ENCODE peak calls at places on chromosome 6, in four cellular contexts. I is upper lobe of right lung, A is HCT116, W is heart left ventricle. R is an unnamed sample.

GRCh38 chr6:9139762-9140161 is 704.4 kb upstream of the SLC35B3 start:
- DNase-seq in I (no peak), A (no peak), W (no peak), R (peak; percentile 34)

GRCh38 chr6:50264995-50265571 is 215.4 kb upstream of the DEFB112 start:
- DNase-seq in I (no peak), A (no peak), W (no peak), R (no peak)

GRCh38 chr6:108027594-108027993 is 46.9 kb downstream of the OSTM1 start:
- DNase-seq in I (no peak), A (peak; percentile 13), W (no peak), R (no peak)

GRCh38 chr6:110646951-110647910 is 168.0 kb downstream of the CDK19 start:
- DNase-seq in I (no peak), A (no peak), W (no peak), R (no peak)

GRCh38 chr6:34234667-34235604 is 1.7 kb upstream of the HMGA1 start:
- DNase-seq in I (peak; percentile 80), A (no peak), W (peak; percentile 32), R (no peak)

GRCh38 chr6:33962186-33962585 is 158.4 kb upstream of the MLN start:
- DNase-seq in I (peak; percentile 28), A (no peak), W (no peak), R (no peak)

GRCh38 chr6:26321005-26321404 is 44.0 kb upstream of the BTN3A2 start:
- DNase-seq in I (no peak), A (no peak), W (no peak), R (no peak)

GRCh38 chr6:166898910-166899309 is 57.4 kb downstream of the RNASET2 start:
- DNase-seq in I (no peak), A (no peak), W (no peak), R (no peak)

GRCh38 chr6:157333537-157333936 is 10.2 kb upstream of the TMEM242 start:
- DNase-seq in I (no peak), A (no peak), W (no peak), R (no peak)

GRCh38 chr6:47669684-47670515 is 28.5 kb upstream of the ADGRF4 start:
- DNase-seq in I (no peak), A (no peak), W (no peak), R (no peak)

GRCh38 chr6:158906926-158907325 is 87.8 kb upstream of the EZR start:
- DNase-seq in I (no peak), A (no peak), W (no peak), R (no peak)

GRCh38 chr6:26554669-26555504 is 16.7 kb downstream of the HMGN4 start:
- DNase-seq in I (no peak), A (no peak), W (no peak), R (no peak)

GRCh38 chr6:148972481-148972880 is 225.7 kb downstream of the UST start:
- DNase-seq in I (no peak), A (peak; percentile 46), W (no peak), R (no peak)

GRCh38 chr6:117232191-117232590 is 33.2 kb upstream of the VGLL2 start:
- DNase-seq in I (no peak), A (no peak), W (no peak), R (no peak)

GRCh38 chr6:32442977-32443552 is 3.4 kb downstream of the HLA-DRA start:
- DNase-seq in I (no peak), A (no peak), W (no peak), R (no peak)

GRCh38 chr6:143752459-143752858 is 74.7 kb downstream of the PHACTR2 start:
- DNase-seq in I (no peak), A (no peak), W (no peak), R (no peak)

GRCh38 chr6:31737315-31738047 is 1.2 kb upstream of the CLIC1 start:
- DNase-seq in I (no peak), A (no peak), W (no peak), R (no peak)

GRCh38 chr6:49646130-49646824 is 9.6 kb upstream of the RHAG start:
- DNase-seq in I (no peak), A (no peak), W (no peak), R (no peak)

GRCh38 chr6:34145161-34146020 is 496 bp downstream of the GRM4 start:
- DNase-seq in I (peak; percentile 63), A (no peak), W (no peak), R (no peak)

GRCh38 chr6:137001287-137001976 is 43.3 kb downstream of the IL20RA start:
- DNase-seq in I (no peak), A (peak; percentile 74), W (no peak), R (no peak)

GRCh38 chr6:68082086-68082485 is 553.0 kb upstream of the ADGRB3 start:
- DNase-seq in I (no peak), A (no peak), W (no peak), R (no peak)

GRCh38 chr6:30591008-30591407 is 19.8 kb downstream of the ABCF1 start:
- DNase-seq in I (no peak), A (no peak), W (no peak), R (peak; percentile 48)

GRCh38 chr6:163583558-163583957 is 169.0 kb downstream of the QKI start:
- DNase-seq in I (no peak), A (no peak), W (no peak), R (no peak)

GRCh38 chr6:148564494-148564893 is 182.3 kb upstream of the UST start:
- DNase-seq in I (no peak), A (no peak), W (no peak), R (no peak)

GRCh38 chr6:40410792-40411191 is 176.4 kb downstream of the LRFN2 start:
- DNase-seq in I (no peak), A (no peak), W (no peak), R (no peak)

GRCh38 chr6:144321839-144322591 is 36.9 kb downstream of the UTRN start:
- DNase-seq in I (no peak), A (no peak), W (no peak), R (no peak)

GRCh38 chr6:42200035-42200434 is 5.3 kb upstream of the GUCA1B start:
- DNase-seq in I (no peak), A (no peak), W (no peak), R (peak; percentile 96)

GRCh38 chr6:128482642-128483041 is 37.8 kb downstream of the PTPRK start:
- DNase-seq in I (no peak), A (no peak), W (no peak), R (no peak)

GRCh38 chr6:110786271-110786670 is 29.0 kb downstream of the CDK19 start:
- DNase-seq in I (no peak), A (no peak), W (no peak), R (no peak)

GRCh38 chr6:135135835-135136234 is 45.3 kb upstream of the MYB start:
- DNase-seq in I (no peak), A (no peak), W (no peak), R (no peak)

GRCh38 chr6:88367248-88367647 is 201.1 kb upstream of the CNR1 start:
- DNase-seq in I (no peak), A (no peak), W (no peak), R (no peak)

GRCh38 chr6:72677740-72678139 is 55.9 kb downstream of the KCNQ5 start:
- DNase-seq in I (no peak), A (no peak), W (no peak), R (no peak)

GRCh38 chr6:151186931-151187330 is 52.8 kb upstream of the AKAP12 start:
- DNase-seq in I (no peak), A (no peak), W (no peak), R (no peak)

GRCh38 chr6:1540864-1541521 is 68.7 kb upstream of the FOXC1 start:
- DNase-seq in I (no peak), A (no peak), W (no peak), R (no peak)

GRCh38 chr6:5670381-5670780 is 336.3 kb downstream of the NRN1 start:
- DNase-seq in I (no peak), A (no peak), W (no peak), R (no peak)

GRCh38 chr6:16921399-16922110 is 160.3 kb upstream of the ATXN1 start:
- DNase-seq in I (no peak), A (no peak), W (no peak), R (peak; percentile 72)

GRCh38 chr6:46476301-46476700 is 14.9 kb downstream of the RCAN2 start:
- DNase-seq in I (no peak), A (no peak), W (no peak), R (no peak)

GRCh38 chr6:128327890-128328289 is 192.5 kb downstream of the PTPRK start:
- DNase-seq in I (no peak), A (peak; percentile 3), W (no peak), R (no peak)

DNA sequence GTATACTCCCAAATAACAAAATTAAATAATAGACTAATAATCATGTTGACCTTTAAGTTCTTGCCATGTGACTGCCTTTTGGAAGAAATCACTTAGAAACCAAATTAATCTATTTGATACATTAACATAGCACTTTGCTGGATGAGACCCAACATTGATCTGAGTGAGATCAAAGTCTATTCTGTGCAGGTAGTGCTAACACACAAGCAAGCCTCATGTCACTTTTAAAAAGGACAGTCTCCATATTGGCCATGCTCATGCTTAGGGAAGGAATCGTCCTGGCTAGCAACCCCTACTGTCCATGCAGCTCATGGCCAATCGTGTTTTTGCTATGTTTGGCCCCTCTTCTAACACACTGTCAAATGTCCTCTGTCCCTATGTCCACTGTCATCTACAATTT is 35.8 kb upstream of the RNF217 start:
- DNase-seq in I (no peak), A (no peak), W (no peak), R (no peak)
- H3K27ac ChIP-seq in I (no peak overlapping the region), A (no peak overlapping the region), W (no peak overlapping the region), R (no peak overlapping the region)

GRCh38 chr6:12348530-12349511 is 58.7 kb downstream of the EDN1 start:
- DNase-seq in I (no peak), A (peak; percentile 83), W (no peak), R (peak; percentile 49)
- H3K9me3 ChIP-seq in I (peaks cover 11% of the 10 kb centered on the region), A (no peaks in the 10 kb centered on the region), W (peaks cover 4% of the 10 kb centered on the region), R (peaks cover 7% of the 10 kb centered on the region)

DNA sequence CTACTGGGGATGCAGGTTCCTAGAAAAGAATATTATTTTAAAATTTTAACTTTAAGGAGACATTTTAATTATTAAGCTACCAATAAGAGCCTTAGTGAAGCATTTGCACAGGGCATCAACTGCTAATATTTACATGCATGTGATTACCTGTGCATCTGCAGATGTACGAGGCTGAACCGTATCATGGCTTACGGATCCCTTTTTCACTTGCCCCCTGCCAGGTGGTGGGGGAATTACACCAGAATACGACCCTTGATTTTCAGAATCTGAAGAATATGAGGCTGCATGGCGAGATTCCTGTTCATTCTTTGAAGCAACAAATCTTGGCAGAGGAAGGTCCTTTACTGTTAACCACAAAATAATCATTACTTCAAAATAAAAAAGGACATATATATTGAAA is 42.7 kb downstream of the REPS1 start:
- DNase-seq in I (no peak), A (no peak), W (no peak), R (no peak)
- TF ChIP-seq CTCF in I (no peak), A (peak; percentile 4), W (peak; percentile 8), R (peak; percentile 26)

DNA sequence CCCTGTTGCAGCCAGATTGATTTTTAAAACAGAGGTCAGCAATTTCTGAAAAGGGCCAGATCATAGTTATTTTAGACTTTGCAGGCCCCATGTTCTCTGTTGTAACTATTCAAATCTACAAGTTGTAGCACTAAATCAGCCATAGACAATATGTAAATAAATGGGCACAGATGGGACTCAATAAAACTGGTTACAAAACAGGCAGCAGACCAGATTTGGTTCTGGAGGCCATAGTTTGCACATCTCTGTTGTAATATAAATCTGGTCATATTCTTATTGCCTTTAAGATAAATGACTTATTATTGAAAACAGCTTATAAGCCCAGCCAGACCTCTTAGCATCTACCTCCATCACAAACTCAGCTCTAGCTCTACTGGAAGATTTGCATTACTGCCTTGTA is 114.0 kb upstream of the ARG1 start:
- DNase-seq in I (no peak), A (no peak), W (no peak), R (no peak)
- H3K27ac ChIP-seq in I (no peak overlapping the region), A (no peak overlapping the region), W (no peak overlapping the region), R (no peak overlapping the region)

R was measured in AG04450.